ENCODE peak calls at places on chromosomes 7 and 10, in six cellular contexts. T, X, R, G, E and Q are unnamed samples. For H3K27me3, the result is how much of the 10 kb centered on the place peaks cover.

GRCh38 chr7:122919643-122920181 is 33.5 kb upstream of the CADPS2 start:
- DNase-seq in T (no peak), R (no peak), E (no peak), G (no peak), X (no peak), Q (no peak)

GRCh38 chr10:57699944-57700343 is 567.8 kb downstream of the IPMK start:
- DNase-seq in E (no peak), T (no peak), G (no peak), X (no peak), R (no peak), Q (no peak)

GRCh38 chr7:65247491-65247890 is 126.2 kb upstream of the ZNF92 start:
- DNase-seq in R (peak), T (no peak), G (no peak), X (no peak), E (no peak), Q (no peak)

GRCh38 chr10:28387141-28387540 is 84.3 kb upstream of the MPP7 start:
- DNase-seq in R (no peak), X (no peak), E (no peak), T (no peak), G (no peak), Q (no peak)

GRCh38 chr7:158804335-158804734 is 25.0 kb downstream of the ESYT2 start:
- DNase-seq in E (no peak), X (no peak), T (no peak), R (no peak), G (no peak), Q (no peak)

GRCh38 chr10:101716891-101717659 is 22.1 kb upstream of the FBXW4 start:
- DNase-seq in R (no peak), E (no peak), G (no peak), T (no peak), X (no peak), Q (no peak)

GRCh38 chr10:19985745-19986144 is 169.5 kb downstream of the PLXDC2 start:
- DNase-seq in G (no peak), X (no peak), T (no peak), E (no peak), R (no peak), Q (no peak)

GRCh38 chr7:11579141-11579540 is 252.9 kb downstream of the THSD7A start:
- DNase-seq in T (no peak), R (no peak), X (no peak), E (no peak), G (no peak), Q (no peak)

GRCh38 chr7:24884401-24884800 is 95.6 kb downstream of the OSBPL3 start:
- DNase-seq in R (no peak), G (no peak), E (no peak), X (no peak), T (no peak), Q (peak)

GRCh38 chr10:78212134-78212785 is 178.6 kb downstream of the RPS24 start:
- DNase-seq in X (no peak), E (no peak), T (no peak), G (no peak), R (no peak), Q (peak)

GRCh38 chr7:105600720-105601550 is 19.6 kb upstream of the EFCAB10 start:
- DNase-seq in R (no peak), G (no peak), E (no peak), T (peak), X (no peak), Q (peak)

GRCh38 chr10:69572159-69573055 is 815 bp downstream of the NEUROG3 start:
- DNase-seq in E (no peak), G (peak), X (peak), T (no peak), R (no peak), Q (no peak)

GRCh38 chr7:85184599-85185354 is 2.1 kb downstream of the SEMA3D start:
- DNase-seq in R (peak), G (peak), X (peak), E (peak), T (no peak), Q (peak)

GRCh38 chr10:27359792-27360320 is 119.3 kb upstream of the ACBD5 start:
- DNase-seq in R (no peak), G (no peak), X (no peak), E (no peak), T (no peak), Q (no peak)

GRCh38 chr7:112205348-112206237 is 606 bp downstream of the DOCK4 start:
- DNase-seq in G (peak), E (no peak), X (peak), T (peak), R (peak), Q (peak)

GRCh38 chr10:59536576-59537014 is 173.1 kb downstream of the SLC16A9 start:
- DNase-seq in E (no peak), T (peak), G (peak), X (no peak), R (no peak), Q (no peak)

GRCh38 chr7:22808140-22808539 is 14.5 kb downstream of the TOMM7 start:
- DNase-seq in G (no peak), E (no peak), X (no peak), R (no peak), T (no peak), Q (no peak)

GRCh38 chr7:26090927-26091519 is 61.0 kb upstream of the NFE2L3 start:
- DNase-seq in R (no peak), T (no peak), E (no peak), X (peak), G (peak), Q (no peak)
- H3K4me3 ChIP-seq in R (no peak), T (no peak), E (peak), X (no peak), G (peak), Q (no peak)

GRCh38 chr7:69898189-69898588 is 299.9 kb downstream of the AUTS2 start:
- DNase-seq in T (no peak), R (no peak), G (no peak), X (no peak), E (no peak), Q (no peak)
- H3K27me3 ChIP-seq in T (under half), R (under half), G (under half), X (under half), E (under half), Q (under half)

GRCh38 chr10:32946108-32946507 is 11.9 kb downstream of the ITGB1 start:
- DNase-seq in X (no peak), T (no peak), G (no peak), R (no peak), E (no peak), Q (no peak)

GRCh38 chr10:32942081-32942480 is 15.9 kb downstream of the ITGB1 start:
- DNase-seq in T (no peak), R (no peak), E (no peak), G (no peak), X (no peak), Q (no peak)

GRCh38 chr10:32943395-32943794 is 14.6 kb downstream of the ITGB1 start:
- DNase-seq in G (no peak), X (no peak), E (no peak), R (no peak), T (no peak), Q (no peak)

GRCh38 chr10:32941357-32941756 is 16.7 kb downstream of the ITGB1 start:
- DNase-seq in X (no peak), G (no peak), R (no peak), T (no peak), E (no peak), Q (no peak)

GRCh38 chr10:32943854-32944661 is 14.0 kb downstream of the ITGB1 start:
- DNase-seq in R (no peak), G (peak), X (peak), E (no peak), T (peak), Q (peak)
- H3K4me3 ChIP-seq in R (no peak), G (no peak), X (no peak), E (no peak), T (no peak), Q (peak)

DNA sequence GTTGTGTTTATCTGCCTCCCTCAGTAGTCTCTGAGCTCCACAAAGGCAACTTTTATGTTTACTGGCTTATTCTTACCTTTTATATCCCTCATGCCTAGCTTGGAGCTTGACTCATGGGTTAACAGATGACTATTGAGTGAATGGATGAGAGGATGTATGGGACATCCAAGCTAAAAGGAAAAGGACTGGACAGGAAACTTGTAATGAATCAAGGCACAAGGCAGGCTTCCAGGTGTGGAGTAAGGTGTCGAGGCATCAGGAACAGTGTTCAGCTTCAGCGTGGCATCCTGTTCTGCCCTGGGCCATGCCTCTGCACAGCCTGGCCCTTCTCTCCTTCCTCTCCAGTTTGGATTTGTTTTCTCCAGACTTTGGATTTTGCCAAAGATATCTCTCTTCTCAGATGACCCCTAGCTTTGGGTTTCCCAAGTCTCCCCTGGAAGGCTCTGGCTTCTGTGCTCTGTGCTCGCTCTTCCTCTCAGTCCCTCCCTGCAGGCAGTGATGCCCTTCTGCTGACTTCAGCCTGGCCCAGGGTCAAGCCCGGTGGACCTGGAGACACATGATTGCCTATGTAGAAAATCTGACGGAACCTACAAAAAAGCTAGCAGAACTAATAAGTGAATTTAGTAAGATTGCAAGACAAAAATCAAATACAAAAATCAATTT is 367.3 kb downstream of the CXCL12 start:
- DNase-seq in E (no peak), G (no peak), T (no peak), X (no peak), R (no peak), Q (no peak)
- H3K27me3 ChIP-seq in E (under half), G (under half), T (under half), X (under half), R (under half), Q (half or more)

GRCh38 chr7:140655511-140656408 is 15.1 kb upstream of the DENND2A start:
- DNase-seq in X (no peak), R (peak), E (no peak), G (no peak), T (no peak), Q (no peak)
- H3K4me3 ChIP-seq in X (no peak), R (no peak), E (peak), G (no peak), T (no peak), Q (no peak)

GRCh38 chr7:73992104-73992562 is 35.8 kb upstream of the ELN start:
- DNase-seq in E (peak), R (no peak), X (peak), G (no peak), T (peak), Q (no peak)
- H3K27me3 ChIP-seq in E (under half), R (under half), X (under half), G (under half), T (under half), Q (under half)